ENCODE peak calls at places on chromosome 5, in five cellular contexts. D, U, P, G and K are unnamed samples.

GRCh38 chr5:3122216-3122615 is 370.7 kb upstream of the IRX2 start:
- DNase-seq in U (no peak), D (no peak), P (no peak), G (no peak), K (no peak)

GRCh38 chr5:171816666-171817065 is 31.0 kb downstream of the SMIM23 start:
- DNase-seq in G (no peak), D (no peak), U (no peak), P (peak), K (no peak)

GRCh38 chr5:133786432-133786831 is 174.1 kb upstream of the FSTL4 start:
- DNase-seq in U (no peak), P (no peak), D (no peak), G (no peak), K (no peak)

GRCh38 chr5:147920420-147921030 is 14.2 kb upstream of the C5orf46 start:
- DNase-seq in G (no peak), D (no peak), U (no peak), P (no peak), K (no peak)

GRCh38 chr5:157345485-157345884 is 79.6 kb downstream of the CYFIP2 start:
- DNase-seq in P (no peak), U (no peak), G (no peak), D (no peak), K (no peak)

GRCh38 chr5:68722357-68722756 is 371.5 kb upstream of the SLC30A5 start:
- DNase-seq in G (no peak), P (no peak), U (no peak), D (no peak), K (no peak)

GRCh38 chr5:68656936-68657857 is 436.6 kb upstream of the SLC30A5 start:
- DNase-seq in U (no peak), P (peak), D (peak), G (no peak), K (no peak)

GRCh38 chr5:174843263-174844250 is 119.2 kb downstream of the MSX2 start:
- DNase-seq in U (no peak), D (peak), G (no peak), P (peak), K (no peak)

GRCh38 chr5:105101597-105101996 is 1539.0 kb upstream of the NUDT12 start:
- DNase-seq in D (peak), P (no peak), U (no peak), G (no peak), K (peak)

GRCh38 chr5:178785999-178786398 is 55.5 kb upstream of the ZNF354A start:
- DNase-seq in G (no peak), U (no peak), P (no peak), D (peak), K (no peak)

GRCh38 chr5:149002053-149002452 is 60.8 kb downstream of the SH3TC2 start:
- DNase-seq in G (no peak), D (peak), P (peak), U (no peak), K (peak)

GRCh38 chr5:173625686-173626500 is 9.4 kb upstream of the BOD1 start:
- DNase-seq in D (no peak), G (no peak), P (peak), U (no peak), K (peak)

GRCh38 chr5:27328480-27328879 is 290.1 kb upstream of the CDH9 start:
- DNase-seq in P (no peak), D (peak), G (no peak), U (no peak), K (peak)

GRCh38 chr5:2135833-2136232 is 253.1 kb upstream of the IRX4 start:
- DNase-seq in P (no peak), U (no peak), D (no peak), G (no peak), K (no peak)

GRCh38 chr5:59768204-59769040 is 125.1 kb downstream of the PDE4D start:
- DNase-seq in U (no peak), G (no peak), P (peak), D (peak), K (peak)

GRCh38 chr5:74647096-74647495 is 6.6 kb upstream of the ENC1 start:
- DNase-seq in P (no peak), D (no peak), G (no peak), U (no peak), K (no peak)

GRCh38 chr5:132877938-132878337 is 4.5 kb downstream of the LEAP2 start:
- DNase-seq in P (no peak), G (no peak), D (peak), U (no peak), K (no peak)

GRCh38 chr5:72600401-72600981 is 93.3 kb upstream of the ZNF366 start:
- DNase-seq in P (no peak), G (no peak), D (peak), U (no peak), K (peak)

GRCh38 chr5:54981928-54982327 is 3.5 kb downstream of the ESM1 start:
- DNase-seq in U (no peak), G (no peak), P (no peak), D (no peak), K (no peak)

GRCh38 chr5:113242481-113243348 is 192.1 kb downstream of the TSSK1B start:
- DNase-seq in U (no peak), P (no peak), D (no peak), G (no peak), K (no peak)

GRCh38 chr5:65142007-65142406 is 339.7 kb downstream of the ADAMTS6 start:
- DNase-seq in D (no peak), G (no peak), U (no peak), P (no peak), K (no peak)